ENCODE peak calls at places on chromosomes 13 and 19, in five cellular contexts. One of them, this sample, is unnamed.

GRCh38 chr13:58827904-58828303 is 1196.4 kb downstream of the PCDH17 start:
- DNase-seq in HAP-1: no peak
- DNase-seq in stomach: no peak
- DNase-seq in fibroblast of lung: no peak
- DNase-seq in CD8-positive, alpha-beta T cell: no peak
- DNase-seq in this sample: no peak

GRCh38 chr13:40453666-40454030 is 212.8 kb downstream of the FOXO1 start:
- DNase-seq in HAP-1: no peak
- DNase-seq in stomach: no peak
- DNase-seq in fibroblast of lung: no peak
- DNase-seq in CD8-positive, alpha-beta T cell: no peak
- DNase-seq in this sample: no peak

GRCh38 chr13:81639984-81640582 is 1299.2 kb upstream of the SPRY2 start:
- DNase-seq in HAP-1: peak; percentile 69
- DNase-seq in stomach: no peak
- DNase-seq in fibroblast of lung: no peak
- DNase-seq in CD8-positive, alpha-beta T cell: no peak
- DNase-seq in this sample: no peak

GRCh38 chr13:99690426-99691189 is 189.3 kb downstream of the TM9SF2 start:
- DNase-seq in HAP-1: peak; percentile 22
- DNase-seq in stomach: no peak
- DNase-seq in fibroblast of lung: no peak
- DNase-seq in CD8-positive, alpha-beta T cell: no peak
- DNase-seq in this sample: no peak

GRCh38 chr13:49371943-49372636 is 71.8 kb downstream of the CAB39L start:
- DNase-seq in HAP-1: no peak
- DNase-seq in stomach: no peak
- DNase-seq in fibroblast of lung: peak; percentile 65
- DNase-seq in CD8-positive, alpha-beta T cell: peak; percentile 14
- DNase-seq in this sample: peak; percentile 21

GRCh38 chr19:11125994-11126685 is 29.4 kb downstream of the SPC24 start:
- DNase-seq in HAP-1: peak; percentile 86
- DNase-seq in stomach: peak; percentile 84
- DNase-seq in fibroblast of lung: peak; percentile 46
- DNase-seq in CD8-positive, alpha-beta T cell: peak; percentile 73
- DNase-seq in this sample: peak; percentile 68

GRCh38 chr13:31067416-31068118 is 94.1 kb downstream of the HSPH1 start:
- DNase-seq in HAP-1: no peak
- DNase-seq in stomach: no peak
- DNase-seq in fibroblast of lung: peak; percentile 91
- DNase-seq in CD8-positive, alpha-beta T cell: no peak
- DNase-seq in this sample: no peak

GRCh38 chr13:40535345-40535836 is 131.1 kb downstream of the FOXO1 start:
- DNase-seq in HAP-1: no peak
- DNase-seq in stomach: no peak
- DNase-seq in fibroblast of lung: no peak
- DNase-seq in CD8-positive, alpha-beta T cell: no peak
- DNase-seq in this sample: no peak

GRCh38 chr19:53991224-53992113 is at the start of gene CACNG6:
- DNase-seq in HAP-1: peak; percentile 49
- DNase-seq in stomach: peak; percentile 39
- DNase-seq in fibroblast of lung: peak; percentile 24
- DNase-seq in CD8-positive, alpha-beta T cell: no peak
- DNase-seq in this sample: no peak

DNA sequence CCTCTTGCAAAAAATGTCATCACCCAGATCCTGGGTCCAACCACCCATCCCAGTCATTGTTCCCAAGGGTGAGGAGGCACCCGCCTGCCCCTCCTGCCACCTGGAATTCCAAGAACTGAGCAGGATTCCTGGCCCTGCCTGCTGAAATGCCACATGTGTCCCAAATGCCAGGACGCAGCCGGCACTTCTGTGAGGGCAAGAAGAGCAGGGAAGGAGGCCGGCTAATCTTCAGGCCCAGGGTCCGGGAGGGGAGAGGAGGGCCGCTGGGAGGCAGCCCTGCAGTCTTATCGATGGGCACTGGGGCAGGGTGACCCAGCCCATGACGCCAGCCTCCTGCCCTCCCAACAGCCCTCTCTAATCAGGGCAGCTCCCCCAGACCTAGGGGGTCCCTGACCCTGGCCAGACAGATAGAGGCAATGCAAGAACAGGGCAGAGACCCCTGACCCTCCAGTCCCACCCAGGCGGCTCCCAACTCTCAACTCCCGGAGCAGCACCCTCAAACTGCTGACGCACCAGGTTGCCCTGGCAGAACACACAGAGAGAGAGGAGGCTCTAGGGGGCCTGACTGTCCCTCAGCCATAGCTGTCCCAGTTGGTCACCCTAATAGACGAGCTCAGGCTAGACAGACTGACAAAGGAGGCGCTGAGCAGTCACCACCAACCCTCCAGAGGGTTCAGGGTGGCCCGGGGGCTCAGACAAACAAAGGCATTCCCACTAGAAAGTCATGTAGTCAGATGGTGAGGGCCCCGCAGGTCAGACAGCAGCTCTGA is 1.5 kb downstream of the MFSD12 start:
- DNase-seq in HAP-1: peak; percentile 26
- DNase-seq in stomach: no peak
- DNase-seq in fibroblast of lung: no peak
- DNase-seq in CD8-positive, alpha-beta T cell: no peak
- DNase-seq in this sample: no peak
- H3K4me1 ChIP-seq in HAP-1: peaks cover 3% of the 10 kb centered on the region
- H3K4me1 ChIP-seq in stomach: peaks cover 49% of the 10 kb centered on the region
- H3K4me1 ChIP-seq in fibroblast of lung: peaks cover 7% of the 10 kb centered on the region
- H3K4me1 ChIP-seq in CD8-positive, alpha-beta T cell: peaks cover 49% of the 10 kb centered on the region
- H3K4me1 ChIP-seq in this sample: no peaks in the 10 kb centered on the region

DNA sequence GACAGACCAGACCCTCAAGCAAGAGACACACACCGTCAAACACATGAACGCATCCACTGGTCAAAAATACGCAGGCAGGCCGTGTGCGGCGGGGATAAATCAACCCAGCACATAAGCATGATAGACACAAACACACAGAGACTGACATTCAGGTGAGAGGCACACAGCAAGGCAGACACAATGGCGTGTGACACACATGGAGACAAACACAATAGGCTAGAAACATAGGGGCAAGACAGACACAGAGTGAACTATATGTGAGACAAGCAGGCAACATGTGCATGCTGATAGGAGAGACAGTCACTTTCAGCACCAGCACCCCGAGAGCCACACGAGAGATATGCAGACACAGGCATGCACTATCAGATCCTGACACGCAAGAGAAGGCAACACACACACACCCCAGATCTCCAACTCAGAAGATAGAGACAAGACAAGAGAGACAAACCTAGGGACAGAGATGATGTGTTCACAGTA is 6.9 kb upstream of the JUNB start:
- DNase-seq in HAP-1: no peak
- DNase-seq in stomach: no peak
- DNase-seq in fibroblast of lung: no peak
- DNase-seq in CD8-positive, alpha-beta T cell: peak; percentile 61
- DNase-seq in this sample: no peak
- H3K4me1 ChIP-seq in HAP-1: peaks cover 15% of the 10 kb centered on the region
- H3K4me1 ChIP-seq in stomach: peaks cover 82% of the 10 kb centered on the region
- H3K4me1 ChIP-seq in fibroblast of lung: peaks cover 45% of the 10 kb centered on the region
- H3K4me1 ChIP-seq in CD8-positive, alpha-beta T cell: peaks cover 60% of the 10 kb centered on the region
- H3K4me1 ChIP-seq in this sample: peaks cover 62% of the 10 kb centered on the region

GRCh38 chr19:2053601-2054389 is 2.8 kb upstream of the MKNK2 start:
- DNase-seq in HAP-1: no peak
- DNase-seq in stomach: peak; percentile 88
- DNase-seq in fibroblast of lung: no peak
- DNase-seq in CD8-positive, alpha-beta T cell: no peak
- DNase-seq in this sample: peak; percentile 53

GRCh38 chr19:2050349-2050990 is 574 bp downstream of the MKNK2 start:
- DNase-seq in HAP-1: no peak
- DNase-seq in stomach: no peak
- DNase-seq in fibroblast of lung: no peak
- DNase-seq in CD8-positive, alpha-beta T cell: no peak
- DNase-seq in this sample: no peak

GRCh38 chr19:2050991-2051770 is at the start of gene MKNK2:
- DNase-seq in HAP-1: peak; percentile 95
- DNase-seq in stomach: peak; percentile 94
- DNase-seq in fibroblast of lung: peak; percentile 67
- DNase-seq in CD8-positive, alpha-beta T cell: peak; percentile 90
- DNase-seq in this sample: peak; percentile 92

GRCh38 chr19:2049741-2050348 is 1.2 kb downstream of the MKNK2 start:
- DNase-seq in HAP-1: peak; percentile 67
- DNase-seq in stomach: peak; percentile 91
- DNase-seq in fibroblast of lung: peak; percentile 74
- DNase-seq in CD8-positive, alpha-beta T cell: peak; percentile 67
- DNase-seq in this sample: peak; percentile 89

GRCh38 chr19:2051771-2052704 is 994 bp upstream of the MKNK2 start:
- DNase-seq in HAP-1: no peak
- DNase-seq in stomach: peak; percentile 77
- DNase-seq in fibroblast of lung: no peak
- DNase-seq in CD8-positive, alpha-beta T cell: peak; percentile 83
- DNase-seq in this sample: peak; percentile 84
- H3K4me1 ChIP-seq in HAP-1: peaks cover 6% of the 10 kb centered on the region
- H3K4me1 ChIP-seq in stomach: peaks cover 78% of the 10 kb centered on the region
- H3K4me1 ChIP-seq in fibroblast of lung: peaks cover 28% of the 10 kb centered on the region
- H3K4me1 ChIP-seq in CD8-positive, alpha-beta T cell: peaks cover 71% of the 10 kb centered on the region
- H3K4me1 ChIP-seq in this sample: peaks cover 38% of the 10 kb centered on the region

GRCh38 chr19:2057484-2058469 is 6.7 kb upstream of the MKNK2 start:
- DNase-seq in HAP-1: no peak
- DNase-seq in stomach: no peak
- DNase-seq in fibroblast of lung: no peak
- DNase-seq in CD8-positive, alpha-beta T cell: no peak
- DNase-seq in this sample: no peak
- H3K4me1 ChIP-seq in HAP-1: peaks cover 24% of the 10 kb centered on the region
- H3K4me1 ChIP-seq in stomach: peaks cover 88% of the 10 kb centered on the region
- H3K4me1 ChIP-seq in fibroblast of lung: peaks cover 31% of the 10 kb centered on the region
- H3K4me1 ChIP-seq in CD8-positive, alpha-beta T cell: peaks cover 75% of the 10 kb centered on the region
- H3K4me1 ChIP-seq in this sample: peaks cover 35% of the 10 kb centered on the region

GRCh38 chr19:49558591-49558990 is 21.8 kb downstream of the NOSIP start:
- DNase-seq in HAP-1: no peak
- DNase-seq in stomach: no peak
- DNase-seq in fibroblast of lung: no peak
- DNase-seq in CD8-positive, alpha-beta T cell: peak; percentile 47
- DNase-seq in this sample: no peak

GRCh38 chr19:49559443-49559842 is 20.9 kb downstream of the NOSIP start:
- DNase-seq in HAP-1: no peak
- DNase-seq in stomach: no peak
- DNase-seq in fibroblast of lung: no peak
- DNase-seq in CD8-positive, alpha-beta T cell: no peak
- DNase-seq in this sample: no peak

GRCh38 chr19:49556412-49557398 is 23.7 kb downstream of the NOSIP start:
- DNase-seq in HAP-1: no peak
- DNase-seq in stomach: no peak
- DNase-seq in fibroblast of lung: peak; percentile 29
- DNase-seq in CD8-positive, alpha-beta T cell: peak; percentile 56
- DNase-seq in this sample: no peak

GRCh38 chr19:49555600-49556411 is 24.6 kb downstream of the NOSIP start:
- DNase-seq in HAP-1: peak; percentile 79
- DNase-seq in stomach: peak; percentile 54
- DNase-seq in fibroblast of lung: peak; percentile 56
- DNase-seq in CD8-positive, alpha-beta T cell: peak; percentile 85
- DNase-seq in this sample: no peak

GRCh38 chr19:49557641-49558325 is 22.6 kb downstream of the NOSIP start:
- DNase-seq in HAP-1: no peak
- DNase-seq in stomach: no peak
- DNase-seq in fibroblast of lung: no peak
- DNase-seq in CD8-positive, alpha-beta T cell: no peak
- DNase-seq in this sample: no peak
- H3K4me1 ChIP-seq in HAP-1: no peaks in the 10 kb centered on the region
- H3K4me1 ChIP-seq in stomach: peaks cover 64% of the 10 kb centered on the region
- H3K4me1 ChIP-seq in fibroblast of lung: peaks cover 4% of the 10 kb centered on the region
- H3K4me1 ChIP-seq in CD8-positive, alpha-beta T cell: peaks cover 90% of the 10 kb centered on the region
- H3K4me1 ChIP-seq in this sample: no peaks in the 10 kb centered on the region

DNA sequence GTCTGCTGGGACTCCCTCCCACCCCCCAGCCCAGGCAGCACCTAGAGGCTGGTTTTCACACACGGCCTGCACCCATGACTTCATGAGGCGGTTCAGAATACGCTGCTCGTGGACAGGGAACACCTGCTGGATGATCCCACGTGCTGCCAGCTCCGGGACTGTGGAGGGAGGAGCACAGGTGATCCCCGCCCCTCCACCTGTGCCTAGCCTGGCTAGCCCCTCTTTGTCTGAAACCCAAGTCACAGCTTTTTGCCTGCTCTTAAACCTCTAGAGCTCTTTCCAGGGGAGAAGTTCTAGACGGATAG is 3.4 kb downstream of the ANO8 start:
- DNase-seq in HAP-1: no peak
- DNase-seq in stomach: no peak
- DNase-seq in fibroblast of lung: no peak
- DNase-seq in CD8-positive, alpha-beta T cell: no peak
- DNase-seq in this sample: no peak
- H3K4me1 ChIP-seq in HAP-1: peaks cover 8% of the 10 kb centered on the region
- H3K4me1 ChIP-seq in stomach: peaks cover 46% of the 10 kb centered on the region
- H3K4me1 ChIP-seq in fibroblast of lung: no peaks in the 10 kb centered on the region
- H3K4me1 ChIP-seq in CD8-positive, alpha-beta T cell: peaks cover 35% of the 10 kb centered on the region
- H3K4me1 ChIP-seq in this sample: peaks cover 14% of the 10 kb centered on the region

GRCh38 chr13:51621597-51621996 is 37.3 kb downstream of the WDFY2 start:
- DNase-seq in HAP-1: no peak
- DNase-seq in stomach: no peak
- DNase-seq in fibroblast of lung: no peak
- DNase-seq in CD8-positive, alpha-beta T cell: no peak
- DNase-seq in this sample: no peak
- H3K4me1 ChIP-seq in HAP-1: no peaks in the 10 kb centered on the region
- H3K4me1 ChIP-seq in stomach: peaks cover 45% of the 10 kb centered on the region
- H3K4me1 ChIP-seq in fibroblast of lung: peaks cover 19% of the 10 kb centered on the region
- H3K4me1 ChIP-seq in CD8-positive, alpha-beta T cell: no peaks in the 10 kb centered on the region
- H3K4me1 ChIP-seq in this sample: no peaks in the 10 kb centered on the region

This sample was measured in prostate gland.